ENCODE peak calls at places on chromosomes 1 and 21, in nine cellular contexts. U is EH, T is GM10248, I is fibroblast of lung, D is BE2C, S is heart left ventricle, Q is HCEC 1CT, R is hypothalamus, X is NCI-H1105 treated with DMSO at 0.1 percent for 48 hours. L is an unnamed sample.

GRCh38 chr21:36696640-36697472 is 2.1 kb upstream of the SIM2 start:
- DNase-seq in U (no peak), T (peak; percentile 13), I (no peak), D (no peak), S (no peak), Q (no peak), R (no peak), X (no peak), L (no peak)

GRCh38 chr1:22712502-22713271 is 2.0 kb downstream of the EPHB2 start:
- DNase-seq in U (no peak), T (peak; percentile 85), I (peak; percentile 52), D (no peak), S (no peak), Q (no peak), R (no peak), X (no peak), L (no peak)

GRCh38 chr1:176566004-176566975 is 103.3 kb downstream of the PAPPA2 start:
- DNase-seq in U (peak; percentile 4), T (no peak), I (peak; percentile 10), D (no peak), S (no peak), Q (peak; percentile 81), R (no peak), X (no peak), L (no peak)

GRCh38 chr1:48026275-48026674 is 29.1 kb upstream of the TRABD2B start:
- DNase-seq in U (no peak), T (no peak), I (peak; percentile 16), D (no peak), S (no peak), Q (no peak), R (no peak), X (no peak), L (no peak)

GRCh38 chr1:210627740-210628139 is 299.0 kb downstream of the HHAT start:
- DNase-seq in U (peak; percentile 10), T (no peak), I (peak; percentile 8), D (no peak), S (no peak), Q (no peak), R (no peak), X (no peak), L (no peak)

GRCh38 chr1:76955652-76956051 is 88.4 kb downstream of the ST6GALNAC5 start:
- DNase-seq in U (peak; percentile 60), T (no peak), I (peak; percentile 37), D (no peak), S (no peak), Q (no peak), R (no peak), X (no peak), L (no peak)

GRCh38 chr1:40861227-40862003 is 748 bp downstream of the CITED4 start:
- DNase-seq in U (peak; percentile 62), T (no peak), I (peak; percentile 58), D (no peak), S (peak; percentile 79), Q (peak; percentile 9), R (no peak), X (peak; percentile 28), L (no peak)

GRCh38 chr1:55334140-55334539 is 119.0 kb upstream of the USP24 start:
- DNase-seq in U (peak; percentile 13), T (no peak), I (peak; percentile 20), D (no peak), S (no peak), Q (no peak), R (no peak), X (no peak), L (no peak)

GRCh38 chr1:18297896-18298648 is 182.7 kb upstream of the KLHDC7A start:
- DNase-seq in U (no peak), T (no peak), I (no peak), D (no peak), S (peak; percentile 27), Q (no peak), R (no peak), X (no peak), L (no peak)

GRCh38 chr1:62299426-62300200 is 19.6 kb downstream of the KANK4 start:
- DNase-seq in U (no peak), T (no peak), I (peak; percentile 53), D (no peak), S (no peak), Q (no peak), R (peak; percentile 64), X (no peak), L (no peak)

GRCh38 chr1:17287377-17287776 is 20.6 kb upstream of the PADI4 start:
- DNase-seq in U (peak; percentile 94), T (no peak), I (peak; percentile 87), D (no peak), S (no peak), Q (peak; percentile 95), R (no peak), X (no peak), L (no peak)

GRCh38 chr1:22826630-22827580 is 116.3 kb downstream of the EPHB2 start:
- DNase-seq in U (peak; percentile 64), T (no peak), I (peak; percentile 69), D (no peak), S (peak; percentile 69), Q (no peak), R (no peak), X (no peak), L (no peak)

GRCh38 chr1:229186373-229187056 is 84.4 kb upstream of the RAB4A start:
- DNase-seq in U (no peak), T (peak; percentile 79), I (no peak), D (no peak), S (no peak), Q (no peak), R (no peak), X (no peak), L (no peak)

GRCh38 chr1:238628130-238628529 is 737.4 kb upstream of the ZP4 start:
- DNase-seq in U (peak; percentile 49), T (no peak), I (peak; percentile 25), D (no peak), S (no peak), Q (no peak), R (no peak), X (no peak), L (no peak)

GRCh38 chr1:85581802-85582686 is 1.5 kb downstream of the CCN1 start:
- DNase-seq in U (peak; percentile 74), T (no peak), I (peak; percentile 79), D (no peak), S (no peak), Q (peak; percentile 74), R (no peak), X (no peak), L (no peak)

L was measured in NCI-H2171 treated with DMSO at 0.1 percent for 48 hours.